ENCODE peak calls at places on chromosomes 3 and 15, in six cellular contexts. One of them, this sample, is unnamed.

GRCh38 chr15:35437157-35437556 is 108.8 kb downstream of the DPH6 start:
- DNase-seq in EH: peak; percentile 67
- DNase-seq in NCI-H82: no peak
- DNase-seq in AG09309: no peak
- DNase-seq in stimulated activated CD4-positive, alpha-beta T cell treated with anti-CD3 and anti-CD28 coated beads, Interleukin-1b, Interleukin-23, amount 100 ng/mL, for 4 hours: no peak
- DNase-seq in H7: peak; percentile 12
- DNase-seq in this sample: peak; percentile 9

GRCh38 chr15:100559330-100559729 is 30.6 kb upstream of the CERS3 start:
- DNase-seq in EH: peak; percentile 49
- DNase-seq in NCI-H82: no peak
- DNase-seq in AG09309: peak; percentile 55
- DNase-seq in stimulated activated CD4-positive, alpha-beta T cell treated with anti-CD3 and anti-CD28 coated beads, Interleukin-1b, Interleukin-23, amount 100 ng/mL, for 4 hours: no peak
- DNase-seq in H7: no peak
- DNase-seq in this sample: peak; percentile 75

GRCh38 chr3:120163816-120164215 is 69.6 kb upstream of the GSK3B start:
- DNase-seq in EH: peak; percentile 41
- DNase-seq in NCI-H82: no peak
- DNase-seq in AG09309: no peak
- DNase-seq in stimulated activated CD4-positive, alpha-beta T cell treated with anti-CD3 and anti-CD28 coated beads, Interleukin-1b, Interleukin-23, amount 100 ng/mL, for 4 hours: no peak
- DNase-seq in H7: no peak
- DNase-seq in this sample: peak; percentile 56

GRCh38 chr3:52771702-52772101 is 962 bp upstream of the NEK4 start:
- DNase-seq in EH: no peak
- DNase-seq in NCI-H82: peak; percentile 10
- DNase-seq in AG09309: no peak
- DNase-seq in stimulated activated CD4-positive, alpha-beta T cell treated with anti-CD3 and anti-CD28 coated beads, Interleukin-1b, Interleukin-23, amount 100 ng/mL, for 4 hours: no peak
- DNase-seq in H7: no peak
- DNase-seq in this sample: no peak

GRCh38 chr15:63791236-63791635 is 42.5 kb downstream of the HERC1 start:
- DNase-seq in EH: peak; percentile 19
- DNase-seq in NCI-H82: no peak
- DNase-seq in AG09309: no peak
- DNase-seq in stimulated activated CD4-positive, alpha-beta T cell treated with anti-CD3 and anti-CD28 coated beads, Interleukin-1b, Interleukin-23, amount 100 ng/mL, for 4 hours: no peak
- DNase-seq in H7: no peak
- DNase-seq in this sample: peak; percentile 22

GRCh38 chr3:130242850-130243569 is 102.5 kb upstream of the COL6A5 start:
- DNase-seq in EH: peak; percentile 32
- DNase-seq in NCI-H82: peak; percentile 19
- DNase-seq in AG09309: no peak
- DNase-seq in stimulated activated CD4-positive, alpha-beta T cell treated with anti-CD3 and anti-CD28 coated beads, Interleukin-1b, Interleukin-23, amount 100 ng/mL, for 4 hours: no peak
- DNase-seq in H7: no peak
- DNase-seq in this sample: peak; percentile 21

GRCh38 chr3:84820906-84821305 is 137.9 kb upstream of the CADM2 start:
- DNase-seq in EH: no peak
- DNase-seq in NCI-H82: no peak
- DNase-seq in AG09309: no peak
- DNase-seq in stimulated activated CD4-positive, alpha-beta T cell treated with anti-CD3 and anti-CD28 coated beads, Interleukin-1b, Interleukin-23, amount 100 ng/mL, for 4 hours: no peak
- DNase-seq in H7: no peak
- DNase-seq in this sample: no peak

GRCh38 chr15:62889141-62889661 is 153.3 kb upstream of the TPM1 start:
- DNase-seq in EH: no peak
- DNase-seq in NCI-H82: no peak
- DNase-seq in AG09309: no peak
- DNase-seq in stimulated activated CD4-positive, alpha-beta T cell treated with anti-CD3 and anti-CD28 coated beads, Interleukin-1b, Interleukin-23, amount 100 ng/mL, for 4 hours: no peak
- DNase-seq in H7: no peak
- DNase-seq in this sample: no peak

GRCh38 chr15:48062476-48062875 is 58.3 kb upstream of the SLC24A5 start:
- DNase-seq in EH: peak; percentile 44
- DNase-seq in NCI-H82: peak; percentile 54
- DNase-seq in AG09309: no peak
- DNase-seq in stimulated activated CD4-positive, alpha-beta T cell treated with anti-CD3 and anti-CD28 coated beads, Interleukin-1b, Interleukin-23, amount 100 ng/mL, for 4 hours: no peak
- DNase-seq in H7: no peak
- DNase-seq in this sample: peak; percentile 16

GRCh38 chr3:98733055-98733777 is 29.9 kb upstream of the ST3GAL6 start:
- DNase-seq in EH: no peak
- DNase-seq in NCI-H82: peak; percentile 55
- DNase-seq in AG09309: no peak
- DNase-seq in stimulated activated CD4-positive, alpha-beta T cell treated with anti-CD3 and anti-CD28 coated beads, Interleukin-1b, Interleukin-23, amount 100 ng/mL, for 4 hours: no peak
- DNase-seq in H7: no peak
- DNase-seq in this sample: peak; percentile 50

GRCh38 chr3:126293370-126294082 is 63.7 kb downstream of the KLF15 start:
- DNase-seq in EH: peak; percentile 70
- DNase-seq in NCI-H82: no peak
- DNase-seq in AG09309: no peak
- DNase-seq in stimulated activated CD4-positive, alpha-beta T cell treated with anti-CD3 and anti-CD28 coated beads, Interleukin-1b, Interleukin-23, amount 100 ng/mL, for 4 hours: no peak
- DNase-seq in H7: no peak
- DNase-seq in this sample: no peak

GRCh38 chr3:47712398-47712797 is 69.3 kb downstream of the SMARCC1 start:
- DNase-seq in EH: no peak
- DNase-seq in NCI-H82: peak; percentile 3
- DNase-seq in AG09309: no peak
- DNase-seq in stimulated activated CD4-positive, alpha-beta T cell treated with anti-CD3 and anti-CD28 coated beads, Interleukin-1b, Interleukin-23, amount 100 ng/mL, for 4 hours: no peak
- DNase-seq in H7: no peak
- DNase-seq in this sample: no peak

GRCh38 chr3:48776854-48777253 is 59.8 kb upstream of the IP6K2 start:
- DNase-seq in EH: no peak
- DNase-seq in NCI-H82: no peak
- DNase-seq in AG09309: no peak
- DNase-seq in stimulated activated CD4-positive, alpha-beta T cell treated with anti-CD3 and anti-CD28 coated beads, Interleukin-1b, Interleukin-23, amount 100 ng/mL, for 4 hours: no peak
- DNase-seq in H7: no peak
- DNase-seq in this sample: no peak

GRCh38 chr3:150365132-150365604 is 42.9 kb upstream of the TSC22D2 start:
- DNase-seq in EH: peak; percentile 78
- DNase-seq in NCI-H82: no peak
- DNase-seq in AG09309: no peak
- DNase-seq in stimulated activated CD4-positive, alpha-beta T cell treated with anti-CD3 and anti-CD28 coated beads, Interleukin-1b, Interleukin-23, amount 100 ng/mL, for 4 hours: no peak
- DNase-seq in H7: no peak
- DNase-seq in this sample: no peak

GRCh38 chr3:49493901-49494300 is 23.8 kb downstream of the DAG1 start:
- DNase-seq in EH: peak; percentile 32
- DNase-seq in NCI-H82: no peak
- DNase-seq in AG09309: no peak
- DNase-seq in stimulated activated CD4-positive, alpha-beta T cell treated with anti-CD3 and anti-CD28 coated beads, Interleukin-1b, Interleukin-23, amount 100 ng/mL, for 4 hours: no peak
- DNase-seq in H7: no peak
- DNase-seq in this sample: peak; percentile 29

GRCh38 chr3:109804697-109805096 is 467.4 kb upstream of the DPPA4 start:
- DNase-seq in EH: no peak
- DNase-seq in NCI-H82: no peak
- DNase-seq in AG09309: no peak
- DNase-seq in stimulated activated CD4-positive, alpha-beta T cell treated with anti-CD3 and anti-CD28 coated beads, Interleukin-1b, Interleukin-23, amount 100 ng/mL, for 4 hours: no peak
- DNase-seq in H7: no peak
- DNase-seq in this sample: no peak

This sample was measured in adipocyte.